ENCODE peak calls at places on chromosomes 2 and 18, in four cellular contexts. G is upper lobe of right lung, Z is right cardiac atrium, K is GM23338. C is an unnamed sample.

GRCh38 chr2:57806449-57806968 is 240.1 kb upstream of the VRK2 start:
- DNase-seq in G (no peak), Z (no peak), K (no peak), C (no peak)

GRCh38 chr2:3956892-3957291 is 253.5 kb downstream of the DCDC2C start:
- DNase-seq in G (no peak), Z (no peak), K (no peak), C (no peak)

GRCh38 chr2:38145226-38145625 is 69.3 kb upstream of the CYP1B1 start:
- DNase-seq in G (no peak), Z (no peak), K (no peak), C (no peak)

GRCh38 chr2:105113616-105114275 is 75.9 kb downstream of the MRPS9 start:
- DNase-seq in G (no peak), Z (no peak), K (peak; percentile 23), C (no peak)

GRCh38 chr2:121049921-121050585 is 234.9 kb downstream of the TFCP2L1 start:
- DNase-seq in G (peak; percentile 12), Z (no peak), K (no peak), C (no peak)

GRCh38 chr2:157087373-157088005 is 170.0 kb upstream of the GALNT5 start:
- DNase-seq in G (peak; percentile 55), Z (peak; percentile 29), K (no peak), C (no peak)

GRCh38 chr2:42089340-42089925 is 41.6 kb downstream of the PKDCC start:
- DNase-seq in G (peak; percentile 86), Z (peak; percentile 72), K (peak; percentile 91), C (no peak)

GRCh38 chr2:134220525-134220924 is 33.3 kb upstream of the MGAT5 start:
- DNase-seq in G (no peak), Z (no peak), K (no peak), C (no peak)

GRCh38 chr18:70450658-70451253 is 161.9 kb downstream of the SOCS6 start:
- DNase-seq in G (no peak), Z (no peak), K (peak; percentile 41), C (no peak)

GRCh38 chr2:203904022-203904421 is 32.5 kb upstream of the ICOS start:
- DNase-seq in G (no peak), Z (no peak), K (no peak), C (no peak)

GRCh38 chr2:147711031-147711430 is 133.8 kb upstream of the ACVR2A start:
- DNase-seq in G (no peak), Z (no peak), K (no peak), C (no peak)

GRCh38 chr2:43024515-43024962 is 201.9 kb downstream of the ZFP36L2 start:
- DNase-seq in G (peak; percentile 77), Z (peak; percentile 67), K (peak; percentile 90), C (no peak)

GRCh38 chr18:7908686-7909299 is 341.7 kb downstream of the PTPRM start:
- DNase-seq in G (no peak), Z (no peak), K (no peak), C (no peak)

GRCh38 chr18:3248670-3249359 is 1.2 kb downstream of the MYL12A start:
- DNase-seq in G (no peak), Z (no peak), K (no peak), C (no peak)

GRCh38 chr2:240604291-240604938 is 17.9 kb downstream of the CAPN10 start:
- DNase-seq in G (peak; percentile 88), Z (peak; percentile 87), K (peak; percentile 79), C (peak; percentile 75)

GRCh38 chr2:226031962-226032441 is 632.5 kb downstream of the NYAP2 start:
- DNase-seq in G (no peak), Z (no peak), K (peak; percentile 61), C (no peak)
- H3K4me3 ChIP-seq in G (no peak overlapping the region), Z (no peak overlapping the region), K (peak overlapping the region; percentile 73), C (no peak overlapping the region)

DNA sequence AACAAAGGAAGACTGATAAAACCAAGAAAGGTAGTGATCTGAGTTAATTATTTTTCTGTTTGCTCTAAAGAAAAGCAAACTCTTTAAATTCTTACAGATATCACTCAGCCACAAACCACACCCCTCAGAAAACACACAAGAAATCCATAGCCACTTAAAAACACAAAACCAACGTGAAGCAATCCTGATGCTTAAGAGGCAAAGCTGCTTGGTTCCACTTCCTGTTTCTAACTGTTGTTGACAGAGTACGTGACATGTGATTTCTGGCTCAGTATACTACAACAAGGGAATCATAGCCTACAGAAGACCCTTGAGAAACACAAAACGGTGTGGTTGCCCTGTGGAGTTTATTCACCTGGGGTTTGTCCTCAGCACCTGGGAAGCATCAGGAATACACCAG is 240.9 kb upstream of the APCDD1 start:
- DNase-seq in G (no peak), Z (no peak), K (no peak), C (no peak)
- H3K27ac ChIP-seq in G (peak overlapping the region; percentile 33), Z (no peak overlapping the region), K (no peak overlapping the region), C (no peak overlapping the region)

DNA sequence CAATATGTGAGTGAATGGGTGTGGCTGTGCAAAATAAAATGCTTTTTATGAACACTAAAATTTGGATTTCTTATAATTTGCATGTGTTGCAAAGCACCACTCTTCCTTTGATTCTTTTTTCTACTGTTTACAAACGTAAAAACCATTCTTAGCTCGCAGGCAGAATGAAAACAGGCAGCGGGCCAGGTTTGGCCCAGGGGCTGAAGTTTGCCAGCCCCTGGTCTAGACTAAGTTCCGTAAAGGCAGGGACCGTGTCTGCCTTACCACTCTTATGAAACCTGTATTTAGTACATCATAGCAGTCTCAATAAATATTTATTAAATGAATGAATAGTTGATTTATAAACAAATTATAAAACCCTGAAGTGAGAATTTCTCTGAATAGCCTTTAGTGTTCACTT is 83.7 kb upstream of the SPATS2L start:
- DNase-seq in G (no peak), Z (no peak), K (no peak), C (no peak)
- H3K4me1 ChIP-seq in G (peaks cover 9% of the 10 kb centered on the region), Z (peaks cover 4% of the 10 kb centered on the region), K (peaks cover 28% of the 10 kb centered on the region), C (peaks cover 17% of the 10 kb centered on the region)

DNA sequence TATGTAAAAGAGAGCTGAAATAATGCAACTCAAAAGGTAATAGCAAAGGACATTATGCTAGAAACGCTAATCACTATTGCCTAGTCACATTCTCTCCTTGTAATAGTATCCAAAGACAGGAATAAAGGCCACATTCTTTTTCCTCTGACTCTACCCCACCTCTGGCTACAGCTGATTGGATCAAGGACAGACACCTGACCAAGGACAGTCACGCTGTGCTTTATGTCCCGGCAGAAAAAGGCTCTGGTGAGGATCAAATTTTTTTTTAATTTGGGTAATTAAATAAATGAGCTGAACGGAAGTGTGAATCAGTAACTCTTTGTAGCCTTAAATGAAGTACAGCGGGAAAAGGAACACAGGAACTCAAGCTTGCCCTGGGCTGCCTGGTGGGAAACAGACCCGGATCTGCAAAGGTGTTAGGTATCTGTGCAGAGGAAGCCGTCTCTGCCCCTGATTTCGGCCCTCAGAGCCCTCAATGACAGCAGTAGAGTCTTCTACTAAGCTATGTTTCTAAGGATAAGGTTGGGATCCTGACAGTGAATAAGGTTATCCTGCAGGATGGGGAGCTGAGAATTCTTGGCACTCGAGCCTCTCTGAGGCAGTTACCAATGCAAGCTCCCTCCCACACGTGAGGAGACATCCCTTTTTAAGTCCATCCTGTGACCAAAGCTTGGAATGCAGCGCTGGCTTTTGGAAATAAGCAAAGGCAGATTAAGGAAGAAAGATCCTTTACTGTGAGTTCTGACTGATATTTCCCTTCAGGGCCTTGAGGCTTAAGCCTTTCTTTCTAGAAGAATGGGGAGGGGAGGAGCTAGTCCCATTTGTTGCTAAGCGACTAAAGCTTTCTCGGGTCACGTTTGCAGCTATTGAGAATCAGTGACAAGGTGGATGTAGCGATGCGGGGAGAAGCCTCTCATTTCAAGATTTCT is 37.8 kb upstream of the IKZF2 start:
- DNase-seq in G (no peak), Z (no peak), K (peak; percentile 88), C (no peak)
- H3K4me3 ChIP-seq in G (no peak overlapping the region), Z (no peak overlapping the region), K (peak overlapping the region; percentile 33), C (no peak overlapping the region)

GRCh38 chr2:66433945-66434678 is 813 bp upstream of the MEIS1 start:
- DNase-seq in G (peak; percentile 78), Z (peak; percentile 50), K (peak; percentile 81), C (no peak)

GRCh38 chr2:66435963-66436362 is 1.0 kb downstream of the MEIS1 start:
- DNase-seq in G (no peak), Z (no peak), K (no peak), C (no peak)

GRCh38 chr2:66433695-66433944 is 1.3 kb upstream of the MEIS1 start:
- DNase-seq in G (no peak), Z (no peak), K (no peak), C (no peak)

GRCh38 chr2:66435549-66435875 is 587 bp downstream of the MEIS1 start:
- DNase-seq in G (no peak), Z (peak; percentile 20), K (no peak), C (no peak)

GRCh38 chr2:66434679-66435548 is at the start of gene MEIS1:
- DNase-seq in G (peak; percentile 87), Z (peak; percentile 92), K (peak; percentile 89), C (peak; percentile 96)
- H3K27ac ChIP-seq in G (peak within 1 kb of the TSS; percentile 93), Z (peak within 1 kb of the TSS; percentile 88), K (no peak within 1 kb of the TSS), C (peak within 1 kb of the TSS; percentile 94)

GRCh38 chr2:25077792-25078170 is 35.9 kb downstream of the EFR3B start:
- DNase-seq in G (no peak), Z (no peak), K (no peak), C (no peak)

GRCh38 chr2:25079050-25079635 is 37.3 kb downstream of the EFR3B start:
- DNase-seq in G (no peak), Z (no peak), K (no peak), C (no peak)

GRCh38 chr2:25076749-25077148 is 34.9 kb downstream of the EFR3B start:
- DNase-seq in G (no peak), Z (no peak), K (no peak), C (no peak)

GRCh38 chr2:25074826-25075225 is 33.0 kb downstream of the EFR3B start:
- DNase-seq in G (no peak), Z (no peak), K (no peak), C (no peak)

GRCh38 chr2:25078171-25079049 is 36.5 kb downstream of the EFR3B start:
- DNase-seq in G (no peak), Z (peak; percentile 20), K (no peak), C (no peak)
- H3K4me1 ChIP-seq in G (no peaks in the 10 kb centered on the region), Z (peaks cover 10% of the 10 kb centered on the region), K (no peaks in the 10 kb centered on the region), C (no peaks in the 10 kb centered on the region)

GRCh38 chr2:118978064-118978463 is 36.1 kb downstream of the MARCO start:
- DNase-seq in G (no peak), Z (no peak), K (no peak), C (no peak)

GRCh38 chr2:118981627-118982026 is 39.6 kb downstream of the MARCO start:
- DNase-seq in G (no peak), Z (no peak), K (no peak), C (no peak)

GRCh38 chr2:118979177-118979861 is 37.3 kb downstream of the MARCO start:
- DNase-seq in G (no peak), Z (no peak), K (no peak), C (no peak)

GRCh38 chr2:118980573-118980972 is 38.6 kb downstream of the MARCO start:
- DNase-seq in G (no peak), Z (no peak), K (no peak), C (no peak)

GRCh38 chr2:118980022-118980421 is 38.0 kb downstream of the MARCO start:
- DNase-seq in G (no peak), Z (no peak), K (no peak), C (no peak)
- H3K4me3 ChIP-seq in G (no peak overlapping the region), Z (no peak overlapping the region), K (no peak overlapping the region), C (no peak overlapping the region)

DNA sequence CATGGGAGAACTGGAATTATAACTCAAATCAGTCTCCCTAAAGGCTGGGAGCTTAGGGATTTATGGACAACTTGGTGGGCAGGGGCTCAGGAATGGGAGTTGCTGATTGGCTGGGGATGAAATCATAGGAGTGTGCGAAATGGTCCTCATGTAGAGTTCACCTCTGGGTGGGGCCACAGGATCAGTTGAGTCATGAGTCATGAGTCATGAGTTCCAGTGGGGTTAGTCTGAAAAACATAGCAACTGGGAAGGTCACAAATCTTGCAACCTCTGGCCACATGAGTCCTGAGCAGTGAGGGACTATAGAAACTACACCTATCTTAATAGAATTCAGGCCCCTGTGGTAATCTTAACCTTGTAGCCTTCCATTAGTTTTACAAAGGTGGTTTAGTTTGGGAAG is 383.3 kb downstream of the RBM43 start:
- DNase-seq in G (no peak), Z (no peak), K (no peak), C (no peak)
- H3K27ac ChIP-seq in G (no peak overlapping the region), Z (no peak overlapping the region), K (no peak overlapping the region), C (no peak overlapping the region)

C was measured in right atrium auricular region.